ENCODE peak calls at places on chromosomes 4 and X, in ten cellular contexts. G is activated T-cell treated with anti-CD3 and anti-CD28 coated beads for 1 hour; L is MG63; V is upper lobe of right lung; Z is NCI-H2081; P is ovary; C is HTR-8/SVneo; U is HCT116; I is stimulated activated CD8-positive, alpha-beta memory T cell treated with anti-CD3 and anti-CD28 coated beads, Interleukin-4, amount 100 ng/mL, for 24 hours; N is skeletal muscle cell. H is an unnamed sample.

GRCh38 chr4:41120297-41121217 is 93.8 kb downstream of the APBB2 start:
- DNase-seq in U (no peak), P (peak; percentile 85), G (no peak), L (peak; percentile 45), I (no peak), C (no peak), Z (no peak), V (peak; percentile 68), N (peak; percentile 72), H (no peak)

GRCh38 chrX:68936608-68937007 is 107.8 kb downstream of the EFNB1 start:
- DNase-seq in I (no peak), C (no peak), U (no peak), G (no peak), V (no peak), N (peak; percentile 75), Z (no peak), P (no peak), L (peak; percentile 80), H (no peak)

GRCh38 chr4:99759988-99760387 is 56.6 kb upstream of the DAPP1 start:
- DNase-seq in N (no peak), C (no peak), Z (no peak), P (no peak), L (no peak), G (no peak), V (no peak), U (no peak), I (no peak), H (no peak)

GRCh38 chrX:119272882-119273806 is 37.1 kb downstream of the PGRMC1 start:
- DNase-seq in L (no peak), G (peak; percentile 20), C (no peak), V (peak; percentile 58), Z (no peak), P (peak; percentile 44), U (no peak), I (peak; percentile 6), N (no peak), H (no peak)

GRCh38 chr4:183335369-183335940 is 13.2 kb upstream of the CLDN24 start:
- DNase-seq in G (no peak), U (peak; percentile 68), N (peak; percentile 79), I (no peak), L (peak; percentile 53), P (no peak), C (peak; percentile 77), V (peak; percentile 30), Z (no peak), H (peak; percentile 24)

GRCh38 chr4:139234258-139234657 is 45.8 kb downstream of the MGARP start:
- DNase-seq in U (no peak), Z (no peak), G (no peak), I (no peak), V (no peak), L (no peak), P (no peak), C (no peak), N (no peak), H (no peak)

GRCh38 chrX:71660562-71661416 is 6.6 kb upstream of the LOC101059915 start:
- DNase-seq in L (no peak), I (no peak), U (no peak), G (no peak), P (no peak), Z (no peak), N (no peak), C (no peak), V (no peak), H (no peak)

GRCh38 chr4:52358855-52359254 is 300.2 kb downstream of the USP46 start:
- DNase-seq in U (no peak), G (no peak), I (no peak), C (no peak), N (no peak), Z (no peak), V (no peak), L (no peak), P (no peak), H (no peak)

GRCh38 chrX:150212672-150213480 is 150.2 kb upstream of the MAMLD1 start:
- DNase-seq in C (no peak), L (no peak), P (no peak), V (no peak), N (no peak), U (no peak), G (no peak), Z (no peak), I (no peak), H (no peak)

H was measured in NCI-H460.